ENCODE peak calls at places on chromosomes 2 and 18, in eight cellular contexts. H, N, K, C, M, T, B and Q are unnamed samples.

GRCh38 chr2:64114063-64114911 is 29.9 kb downstream of the PELI1 start:
- DNase-seq in H (no peak), N (peak), K (no peak), C (peak), M (peak), T (no peak), B (no peak), Q (no peak)

GRCh38 chr18:25289040-25289631 is 62.8 kb downstream of the ZNF521 start:
- DNase-seq in H (no peak), N (no peak), K (no peak), C (peak), M (peak), T (no peak), B (no peak), Q (no peak)

GRCh38 chr18:23646282-23646681 is 16.4 kb downstream of the ANKRD29 start:
- DNase-seq in H (no peak), N (no peak), K (no peak), C (no peak), M (no peak), T (no peak), B (no peak), Q (no peak)

GRCh38 chr2:172094319-172095145 is 8.2 kb downstream of the DLX2 start:
- DNase-seq in H (peak), N (peak), K (no peak), C (no peak), M (no peak), T (no peak), B (no peak), Q (no peak)

GRCh38 chr2:221111739-221112138 is 460.4 kb downstream of the EPHA4 start:
- DNase-seq in H (no peak), N (no peak), K (no peak), C (no peak), M (no peak), T (no peak), B (no peak), Q (no peak)

GRCh38 chr18:45834303-45834702 is 8.8 kb downstream of the SIGLEC15 start:
- DNase-seq in H (peak), N (no peak), K (no peak), C (no peak), M (no peak), T (no peak), B (no peak), Q (no peak)

GRCh38 chr2:241559489-241560180 is 1.1 kb downstream of the BOK start:
- DNase-seq in H (no peak), N (no peak), K (peak), C (no peak), M (peak), T (no peak), B (no peak), Q (no peak)

GRCh38 chr18:68121826-68122225 is 593.1 kb downstream of the TMX3 start:
- DNase-seq in H (no peak), N (no peak), K (no peak), C (no peak), M (peak), T (no peak), B (no peak), Q (no peak)

GRCh38 chr18:45166341-45167108 is 448.8 kb upstream of the SLC14A2 start:
- DNase-seq in H (no peak), N (no peak), K (no peak), C (peak), M (peak), T (no peak), B (peak), Q (no peak)

GRCh38 chr2:224016963-224017362 is 22.1 kb downstream of the SERPINE2 start:
- DNase-seq in H (no peak), N (no peak), K (no peak), C (no peak), M (no peak), T (no peak), B (no peak), Q (no peak)

GRCh38 chr2:12560618-12561017 is 156.1 kb upstream of the TRIB2 start:
- DNase-seq in H (no peak), N (no peak), K (no peak), C (no peak), M (no peak), T (no peak), B (no peak), Q (no peak)

GRCh38 chr18:64134044-64134757 is 14.7 kb downstream of the LINC00305 start:
- DNase-seq in H (no peak), N (peak), K (no peak), C (peak), M (no peak), T (no peak), B (no peak), Q (no peak)

GRCh38 chr2:9752441-9753275 is 90.6 kb upstream of the TAF1B start:
- DNase-seq in H (no peak), N (peak), K (no peak), C (no peak), M (peak), T (peak), B (peak), Q (no peak)

GRCh38 chr18:29838556-29838955 is 1204.0 kb downstream of the DSC3 start:
- DNase-seq in H (no peak), N (no peak), K (no peak), C (no peak), M (no peak), T (no peak), B (no peak), Q (no peak)

GRCh38 chr2:88658890-88659881 is 31.9 kb upstream of the EIF2AK3 start:
- DNase-seq in H (no peak), N (peak), K (no peak), C (peak), M (peak), T (no peak), B (no peak), Q (no peak)

GRCh38 chr2:185246717-185247116 is 491.9 kb upstream of the FSIP2 start:
- DNase-seq in H (no peak), N (no peak), K (no peak), C (no peak), M (no peak), T (no peak), B (no peak), Q (no peak)

GRCh38 chr2:241391892-241392665 is 36.0 kb downstream of the FARP2 start:
- DNase-seq in H (no peak), N (peak), K (peak), C (peak), M (peak), T (no peak), B (no peak), Q (no peak)

GRCh38 chr2:149169653-149170052 is 131.2 kb downstream of the LYPD6B start:
- DNase-seq in H (no peak), N (no peak), K (no peak), C (peak), M (no peak), T (no peak), B (no peak), Q (no peak)

GRCh38 chr2:174699993-174700766 is 64.1 kb downstream of the CHRNA1 start:
- DNase-seq in H (peak), N (peak), K (peak), C (peak), M (peak), T (peak), B (no peak), Q (peak)

GRCh38 chr18:61019902-61020301 is 313.3 kb upstream of the CDH20 start:
- DNase-seq in H (no peak), N (no peak), K (no peak), C (no peak), M (no peak), T (no peak), B (no peak), Q (no peak)

GRCh38 chr2:190404487-190404886 is 3.7 kb upstream of the MFSD6 start:
- DNase-seq in H (peak), N (no peak), K (peak), C (no peak), M (no peak), T (no peak), B (no peak), Q (no peak)

GRCh38 chr2:16654775-16655456 is 10.7 kb downstream of the CYRIA start:
- DNase-seq in H (no peak), N (no peak), K (no peak), C (no peak), M (no peak), T (no peak), B (no peak), Q (no peak)

GRCh38 chr2:81650048-81650971 is 1345.8 kb upstream of the LRRTM1 start:
- DNase-seq in H (no peak), N (no peak), K (no peak), C (peak), M (no peak), T (no peak), B (no peak), Q (no peak)

GRCh38 chr18:78986018-78986481 is 6.4 kb downstream of the SALL3 start:
- DNase-seq in H (peak), N (peak), K (peak), C (no peak), M (no peak), T (no peak), B (no peak), Q (no peak)

GRCh38 chr18:49892148-49892924 is 79.0 kb upstream of the ACAA2 start:
- DNase-seq in H (no peak), N (peak), K (no peak), C (peak), M (no peak), T (no peak), B (no peak), Q (no peak)

GRCh38 chr2:235951980-235952379 is 216.2 kb downstream of the GBX2 start:
- DNase-seq in H (no peak), N (no peak), K (no peak), C (no peak), M (no peak), T (peak), B (no peak), Q (no peak)

GRCh38 chr18:59986139-59986538 is 86.3 kb downstream of the PMAIP1 start:
- DNase-seq in H (no peak), N (no peak), K (no peak), C (no peak), M (no peak), T (no peak), B (no peak), Q (no peak)

GRCh38 chr2:66317268-66317899 is 117.5 kb upstream of the MEIS1 start:
- DNase-seq in H (no peak), N (no peak), K (no peak), C (no peak), M (no peak), T (no peak), B (no peak), Q (no peak)

GRCh38 chr2:25168256-25169072 is at the start of gene POMC:
- DNase-seq in H (peak), N (peak), K (no peak), C (peak), M (peak), T (peak), B (no peak), Q (no peak)

GRCh38 chr18:32258558-32259204 is 68.8 kb downstream of the MEP1B start:
- DNase-seq in H (no peak), N (no peak), K (no peak), C (no peak), M (no peak), T (no peak), B (no peak), Q (no peak)

GRCh38 chr18:49486617-49486958 is 446 bp downstream of the C18orf32 start:
- DNase-seq in H (no peak), N (peak), K (peak), C (no peak), M (no peak), T (no peak), B (no peak), Q (no peak)

GRCh38 chr2:229268626-229269025 is 2.5 kb downstream of the PID1 start:
- DNase-seq in H (no peak), N (no peak), K (no peak), C (peak), M (peak), T (no peak), B (no peak), Q (no peak)

GRCh38 chr2:241567776-241568175 is 9.2 kb downstream of the BOK start:
- DNase-seq in H (no peak), N (no peak), K (no peak), C (no peak), M (no peak), T (no peak), B (no peak), Q (no peak)

GRCh38 chr2:207115715-207116364 is 49.9 kb downstream of the KLF7 start:
- DNase-seq in H (no peak), N (no peak), K (peak), C (peak), M (peak), T (no peak), B (no peak), Q (no peak)

GRCh38 chr2:61952291-61952690 is 46.8 kb downstream of the COMMD1 start:
- DNase-seq in H (no peak), N (no peak), K (no peak), C (no peak), M (no peak), T (no peak), B (no peak), Q (no peak)

GRCh38 chr2:227370791-227371312 is 8.3 kb downstream of the TM4SF20 start:
- DNase-seq in H (no peak), N (no peak), K (no peak), C (no peak), M (peak), T (no peak), B (no peak), Q (no peak)

GRCh38 chr2:234643407-234643806 is 146.5 kb upstream of the ARL4C start:
- DNase-seq in H (no peak), N (peak), K (no peak), C (peak), M (no peak), T (no peak), B (no peak), Q (no peak)

GRCh38 chr2:159617651-159618050 is 1.3 kb upstream of the BAZ2B start:
- DNase-seq in H (peak), N (no peak), K (no peak), C (peak), M (peak), T (no peak), B (no peak), Q (peak)

GRCh38 chr2:37414470-37414949 is 70.1 kb downstream of the QPCT start:
- DNase-seq in H (peak), N (peak), K (peak), C (peak), M (peak), T (no peak), B (no peak), Q (peak)